ENCODE peak calls at places on chromosomes 1 and 21, in four cellular contexts. N is HAP-1, L is transverse colon, Q is lower lobe of right lung. Z is an unnamed sample.
A peak's percentile ranks its signal among the peaks of the same experiment; 100 is the strongest.

GRCh38 chr1:1146596-1146995 is 27.1 kb upstream of the TTLL10 start:
- DNase-seq in N (no peak), L (no peak), Q (no peak), Z (no peak)

GRCh38 chr1:3001471-3002348 is 19.6 kb upstream of the ACTRT2 start:
- DNase-seq in N (no peak), L (peak; percentile 4), Q (no peak), Z (no peak)

GRCh38 chr1:151371340-151371739 is 1.2 kb downstream of the SELENBP1 start:
- DNase-seq in N (no peak), L (peak; percentile 69), Q (peak; percentile 87), Z (peak; percentile 82)

GRCh38 chr1:54407201-54407956 is 1.2 kb upstream of the SSBP3 start:
- DNase-seq in N (peak; percentile 80), L (peak; percentile 81), Q (no peak), Z (peak; percentile 85)

GRCh38 chr1:190478193-190479007 is 736 bp upstream of the BRINP3 start:
- DNase-seq in N (peak; percentile 71), L (peak; percentile 21), Q (no peak), Z (peak; percentile 53)

GRCh38 chr1:245894843-245895242 is 612.2 kb downstream of the SMYD3 start:
- DNase-seq in N (no peak), L (peak; percentile 58), Q (no peak), Z (peak; percentile 31)

GRCh38 chr1:190583862-190584261 is 106.2 kb upstream of the BRINP3 start:
- DNase-seq in N (no peak), L (no peak), Q (no peak), Z (no peak)

GRCh38 chr1:163124812-163125211 is 55.7 kb downstream of the RGS4 start:
- DNase-seq in N (no peak), L (no peak), Q (no peak), Z (no peak)

GRCh38 chr1:3278416-3279181 is 175.9 kb upstream of the ARHGEF16 start:
- DNase-seq in N (no peak), L (no peak), Q (no peak), Z (no peak)

GRCh38 chr1:207817778-207818751 is 66.2 kb downstream of the CD46 start:
- DNase-seq in N (no peak), L (no peak), Q (no peak), Z (no peak)

GRCh38 chr1:156750932-156751723 is at the start of gene HDGF:
- DNase-seq in N (peak; percentile 56), L (peak; percentile 53), Q (peak; percentile 80), Z (peak; percentile 50)

GRCh38 chr1:53408013-53408754 is 51.0 kb upstream of the DMRTB1 start:
- DNase-seq in N (no peak), L (no peak), Q (no peak), Z (no peak)

GRCh38 chr1:204417231-204417997 is 5.8 kb upstream of the PPP1R15B start:
- DNase-seq in N (no peak), L (peak; percentile 69), Q (peak; percentile 53), Z (peak; percentile 78)

GRCh38 chr1:67270569-67270968 is 37.1 kb upstream of the IL12RB2 start:
- DNase-seq in N (no peak), L (no peak), Q (no peak), Z (no peak)

GRCh38 chr1:75791022-75791421 is 5.0 kb downstream of the RABGGTB start:
- DNase-seq in N (no peak), L (no peak), Q (no peak), Z (no peak)
- H3K4me3 ChIP-seq in N (peak overlapping the region; percentile 61), L (no peak overlapping the region), Q (no peak overlapping the region), Z (no peak overlapping the region)

DNA sequence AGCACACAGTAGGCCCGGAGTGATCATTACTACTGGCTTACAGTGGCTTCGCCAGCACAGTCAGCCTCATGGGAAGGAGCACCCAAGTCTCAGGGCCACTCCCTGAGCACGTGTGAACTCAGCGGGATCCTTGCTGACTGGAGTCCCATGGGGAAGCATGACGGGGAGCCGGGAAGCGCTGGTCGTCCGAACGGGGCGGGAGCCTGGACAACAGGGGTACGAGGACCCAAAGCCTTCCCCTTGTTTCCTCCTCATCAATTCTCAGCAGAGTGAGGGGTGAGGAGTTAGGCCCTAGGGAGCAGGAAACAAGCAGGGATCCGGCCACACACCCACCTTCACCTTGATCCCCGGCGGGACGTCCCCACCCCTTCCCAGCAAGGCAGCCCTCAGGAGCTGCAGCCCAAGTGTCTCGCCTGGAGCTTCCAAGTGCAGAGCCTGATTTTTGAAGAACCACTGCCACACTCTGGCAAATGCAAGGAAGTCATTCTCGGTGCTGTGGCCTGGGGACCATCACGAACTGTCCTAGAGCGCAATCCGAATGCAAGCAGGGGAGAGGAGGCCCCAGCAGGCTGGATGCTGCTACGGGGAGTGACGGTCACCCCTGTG is 35.5 kb downstream of the TOMM20 start:
- DNase-seq in N (peak; percentile 39), L (peak; percentile 59), Q (no peak), Z (peak; percentile 68)
- H3K4me3 ChIP-seq in N (no peak overlapping the region), L (no peak overlapping the region), Q (peak overlapping the region; percentile 26), Z (no peak overlapping the region)

GRCh38 chr21:42557420-42557819 is 43.8 kb downstream of the SLC37A1 start:
- DNase-seq in N (no peak), L (no peak), Q (no peak), Z (no peak)
- H3K4me3 ChIP-seq in N (no peak overlapping the region), L (no peak overlapping the region), Q (no peak overlapping the region), Z (no peak overlapping the region)

DNA sequence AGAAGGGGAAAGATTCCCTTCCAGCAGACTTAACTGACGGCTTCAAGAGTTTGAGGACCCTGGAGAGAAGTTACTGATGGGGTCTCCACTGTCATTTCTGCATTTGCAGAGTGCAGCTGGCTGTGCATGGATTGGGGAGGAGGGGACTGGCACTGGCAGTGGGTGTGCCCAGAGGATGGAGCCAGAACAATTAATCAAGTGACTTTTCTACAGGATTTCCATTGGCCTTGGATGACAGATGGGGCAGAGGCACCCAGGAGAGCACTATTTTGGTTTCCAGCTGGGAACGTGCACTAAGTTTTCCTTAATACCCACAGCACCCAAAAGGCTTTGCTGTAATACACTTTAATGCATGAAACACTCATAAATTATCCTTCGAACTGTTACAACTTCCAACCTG is 1.3 kb downstream of the NGF start:
- DNase-seq in N (no peak), L (no peak), Q (no peak), Z (no peak)
- H3K4me3 ChIP-seq in N (no peak overlapping the region), L (no peak overlapping the region), Q (peak overlapping the region; percentile 51), Z (no peak overlapping the region)